ENCODE peak calls at places on chromosomes 2 and 18, in eight cellular contexts. L, K, I, E, U, H, W and Q are unnamed samples.
A peak's percentile ranks its signal among the peaks of the same experiment; 100 is the strongest.

GRCh38 chr2:136356111-136357033 is 238.4 kb upstream of the CXCR4 start:
- DNase-seq in L (no peak), K (no peak), I (no peak), E (no peak), U (no peak), H (no peak), W (no peak), Q (no peak)

GRCh38 chr2:145593991-145594702 is 1074.2 kb upstream of the ZEB2 start:
- DNase-seq in L (no peak), K (no peak), I (no peak), E (no peak), U (peak; percentile 84), H (peak; percentile 87), W (no peak), Q (no peak)

GRCh38 chr2:43276962-43277383 is 50.6 kb upstream of the ZFP36L2 start:
- DNase-seq in L (no peak), K (peak; percentile 20), I (no peak), E (no peak), U (no peak), H (peak; percentile 28), W (no peak), Q (peak; percentile 70)

GRCh38 chr2:127134833-127135830 is 28.2 kb upstream of the BIN1 start:
- DNase-seq in L (no peak), K (no peak), I (no peak), E (no peak), U (no peak), H (no peak), W (no peak), Q (no peak)

GRCh38 chr2:216773072-216773471 is 77.7 kb upstream of the IGFBP5 start:
- DNase-seq in L (peak; percentile 14), K (no peak), I (no peak), E (peak; percentile 87), U (no peak), H (no peak), W (no peak), Q (peak; percentile 72)

GRCh38 chr18:49061906-49062831 is 111.4 kb upstream of the SMAD7 start:
- DNase-seq in L (no peak), K (no peak), I (no peak), E (no peak), U (no peak), H (peak; percentile 12), W (no peak), Q (no peak)

GRCh38 chr2:113117594-113118262 is 9.7 kb upstream of the IL1RN start:
- DNase-seq in L (peak; percentile 52), K (peak; percentile 93), I (no peak), E (no peak), U (peak; percentile 65), H (no peak), W (no peak), Q (no peak)

GRCh38 chr2:30267161-30267568 is 35.8 kb downstream of the LBH start:
- DNase-seq in L (peak; percentile 5), K (no peak), I (no peak), E (no peak), U (no peak), H (no peak), W (no peak), Q (no peak)

GRCh38 chr2:112257575-112257974 is 2.7 kb upstream of the ZC3H8 start:
- DNase-seq in L (peak; percentile 53), K (no peak), I (no peak), E (no peak), U (peak; percentile 62), H (no peak), W (no peak), Q (no peak)

GRCh38 chr2:45220227-45220626 is 211.0 kb upstream of the SIX2 start:
- DNase-seq in L (peak; percentile 66), K (no peak), I (no peak), E (no peak), U (no peak), H (no peak), W (no peak), Q (no peak)

GRCh38 chr2:12287220-12287751 is 429.4 kb upstream of the TRIB2 start:
- DNase-seq in L (peak; percentile 72), K (no peak), I (no peak), E (no peak), U (no peak), H (peak; percentile 46), W (no peak), Q (no peak)

GRCh38 chr18:57846258-57846657 is 43.1 kb upstream of the ATP8B1 start:
- DNase-seq in L (no peak), K (no peak), I (peak; percentile 26), E (no peak), U (peak; percentile 88), H (peak; percentile 87), W (no peak), Q (no peak)

GRCh38 chr2:186746584-186746983 is 52.7 kb downstream of the FAM171B start:
- DNase-seq in L (no peak), K (no peak), I (no peak), E (no peak), U (no peak), H (no peak), W (no peak), Q (no peak)

GRCh38 chr2:42138163-42139016 is 30.8 kb upstream of the EML4 start:
- DNase-seq in L (no peak), K (peak; percentile 53), I (no peak), E (no peak), U (peak; percentile 98), H (peak; percentile 68), W (no peak), Q (no peak)

GRCh38 chr2:224881846-224882245 is 160.4 kb downstream of the DOCK10 start:
- DNase-seq in L (no peak), K (no peak), I (no peak), E (no peak), U (peak; percentile 8), H (no peak), W (no peak), Q (no peak)

GRCh38 chr2:33242845-33243244 is 233.6 kb upstream of the RASGRP3 start:
- DNase-seq in L (no peak), K (no peak), I (no peak), E (no peak), U (peak; percentile 90), H (peak; percentile 90), W (no peak), Q (no peak)

GRCh38 chr2:108623616-108624015 is 89.3 kb downstream of the LIMS1 start:
- DNase-seq in L (no peak), K (no peak), I (no peak), E (no peak), U (peak; percentile 61), H (no peak), W (no peak), Q (no peak)

GRCh38 chr18:47931707-47932103 is 1.2 kb upstream of the SMAD2 start:
- DNase-seq in L (peak; percentile 90), K (peak; percentile 17), I (no peak), E (no peak), U (no peak), H (no peak), W (no peak), Q (no peak)

GRCh38 chr18:26621161-26622026 is 73.0 kb upstream of the KCTD1 start:
- DNase-seq in L (peak; percentile 72), K (peak; percentile 26), I (peak; percentile 23), E (no peak), U (no peak), H (peak; percentile 15), W (peak; percentile 63), Q (no peak)

GRCh38 chr2:20091305-20091991 is 40.0 kb upstream of the LAPTM4A start:
- DNase-seq in L (no peak), K (no peak), I (no peak), E (no peak), U (peak; percentile 97), H (peak; percentile 61), W (no peak), Q (peak; percentile 94)

GRCh38 chr18:34697233-34697632 is 12.9 kb upstream of the DTNA start:
- DNase-seq in L (no peak), K (no peak), I (no peak), E (no peak), U (no peak), H (peak; percentile 7), W (no peak), Q (no peak)

GRCh38 chr2:69685321-69686048 is 41.9 kb upstream of the AAK1 start:
- DNase-seq in L (no peak), K (peak; percentile 47), I (no peak), E (no peak), U (peak; percentile 59), H (peak; percentile 25), W (peak; percentile 61), Q (no peak)

GRCh38 chr2:172726172-172726735 is 9.4 kb upstream of the RAPGEF4 start:
- DNase-seq in L (peak; percentile 18), K (no peak), I (no peak), E (no peak), U (peak; percentile 31), H (peak; percentile 31), W (peak; percentile 89), Q (no peak)

GRCh38 chr2:164831887-164832286 is 9.7 kb downstream of the COBLL1 start:
- DNase-seq in L (no peak), K (no peak), I (no peak), E (no peak), U (no peak), H (peak; percentile 46), W (no peak), Q (no peak)
- TF ChIP-seq CTCF in L (no peak), K (no peak), I (no peak), E (no peak), U (no peak), H (no peak), W (no peak), Q (no peak)

DNA sequence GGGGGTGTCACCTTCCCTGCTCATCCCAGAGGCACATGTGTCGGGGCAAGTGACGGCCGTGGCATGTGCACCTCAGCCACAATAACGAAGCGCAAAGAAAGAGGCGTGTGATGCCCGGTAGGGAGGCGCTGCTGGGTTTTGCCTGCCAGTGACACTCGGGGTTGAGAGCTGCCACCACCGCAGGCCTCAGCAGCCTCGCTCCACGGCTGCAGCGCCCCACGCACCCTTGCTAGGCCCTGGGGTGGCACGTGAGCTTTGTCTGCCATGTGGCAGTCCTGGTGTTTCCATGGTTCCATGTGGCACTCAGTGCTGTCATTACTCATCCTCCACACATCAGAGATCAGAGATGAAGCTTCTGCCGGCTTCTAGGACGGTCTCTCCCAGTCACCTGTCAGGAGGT is 136.0 kb upstream of the AGAP1 start:
- DNase-seq in L (no peak), K (no peak), I (no peak), E (no peak), U (no peak), H (no peak), W (no peak), Q (no peak)
- TF ChIP-seq POLR2A in L (no peak), K (no peak), I (no peak), E (no peak), U (no peak), H (no peak), W (no peak), Q (no peak)

GRCh38 chr2:174039551-174040416 is 74.6 kb upstream of the SP3 start:
- DNase-seq in L (peak; percentile 97), K (peak; percentile 85), I (peak; percentile 94), E (peak; percentile 86), U (peak; percentile 97), H (peak; percentile 97), W (peak; percentile 86), Q (peak; percentile 95)
- H3K4me3 ChIP-seq in L (peak overlapping the region; percentile 9), K (no peak overlapping the region), I (peak overlapping the region; percentile 8), E (peak overlapping the region; percentile 7), U (no peak overlapping the region), H (no peak overlapping the region), W (no peak overlapping the region), Q (peak overlapping the region; percentile 26)

GRCh38 chr18:75183524-75183923 is 25.4 kb downstream of the PTGR3 start:
- DNase-seq in L (no peak), K (no peak), I (peak; percentile 83), E (no peak), U (peak; percentile 25), H (no peak), W (no peak), Q (no peak)
- TF ChIP-seq CTCF in L (no peak), K (no peak), I (no peak), E (no peak), U (no peak), H (no peak), W (no peak), Q (no peak)